ENCODE peak calls at places on chromosome 3, in ten cellular contexts. N is GM23338, M is transverse colon, J is HepG2, Z is SK-N-SH, I is HCT116, Y is suprapubic skin, F is GM12891, T is breast epithelium, L is GM12892. Q is an unnamed sample.

GRCh38 chr3:99286266-99286845 is 352.0 kb upstream of the COL8A1 start:
- DNase-seq in N (no peak), M (no peak), J (no peak), Z (no peak), I (peak), Y (no peak), F (no peak), T (no peak), L (no peak), Q (no peak)

GRCh38 chr3:192827208-192827607 is 90.4 kb downstream of the MB21D2 start:
- DNase-seq in N (no peak), M (no peak), J (no peak), Z (no peak), I (no peak), Y (no peak), F (no peak), T (no peak), L (no peak), Q (no peak)

GRCh38 chr3:77825045-77825827 is 785.3 kb downstream of the ROBO2 start:
- DNase-seq in N (no peak), M (peak), J (no peak), Z (no peak), I (no peak), Y (no peak), F (no peak), T (peak), L (no peak), Q (peak)

GRCh38 chr3:81658322-81658997 is 103.0 kb downstream of the GBE1 start:
- DNase-seq in N (no peak), M (no peak), J (no peak), Z (no peak), I (no peak), Y (no peak), F (no peak), T (no peak), L (no peak), Q (no peak)

GRCh38 chr3:52194541-52195296 is 3.2 kb upstream of the ALAS1 start:
- DNase-seq in N (no peak), M (peak), J (no peak), Z (no peak), I (no peak), Y (no peak), F (no peak), T (no peak), L (no peak), Q (peak)

GRCh38 chr3:186939536-186939935 is 9.2 kb downstream of the ST6GAL1 start:
- DNase-seq in N (no peak), M (no peak), J (no peak), Z (no peak), I (no peak), Y (no peak), F (no peak), T (no peak), L (no peak), Q (no peak)

GRCh38 chr3:12224181-12225147 is 64.4 kb upstream of the PPARG start:
- DNase-seq in N (peak), M (peak), J (peak), Z (no peak), I (no peak), Y (no peak), F (no peak), T (no peak), L (no peak), Q (peak)

GRCh38 chr3:59985643-59986200 is 935.9 kb upstream of the CFAP20DC start:
- DNase-seq in N (no peak), M (no peak), J (no peak), Z (no peak), I (no peak), Y (no peak), F (no peak), T (no peak), L (no peak), Q (no peak)

GRCh38 chr3:12577379-12577778 is 20.5 kb downstream of the MKRN2 start:
- DNase-seq in N (no peak), M (no peak), J (no peak), Z (no peak), I (no peak), Y (no peak), F (no peak), T (no peak), L (no peak), Q (no peak)

GRCh38 chr3:13715961-13716360 is 163.9 kb downstream of the WNT7A start:
- DNase-seq in N (no peak), M (no peak), J (no peak), Z (peak), I (no peak), Y (no peak), F (no peak), T (peak), L (no peak), Q (peak)

GRCh38 chr3:126130081-126130855 is 46.3 kb upstream of the SLC41A3 start:
- DNase-seq in N (no peak), M (peak), J (no peak), Z (peak), I (no peak), Y (peak), F (no peak), T (peak), L (no peak), Q (peak)

GRCh38 chr3:141578197-141578596 is 91.4 kb downstream of the RASA2 start:
- DNase-seq in N (no peak), M (no peak), J (no peak), Z (no peak), I (no peak), Y (no peak), F (no peak), T (no peak), L (no peak), Q (no peak)

GRCh38 chr3:12653772-12654171 is 10.1 kb downstream of the RAF1 start:
- DNase-seq in N (no peak), M (no peak), J (no peak), Z (no peak), I (no peak), Y (no peak), F (no peak), T (no peak), L (no peak), Q (no peak)

GRCh38 chr3:70861234-70861633 is 548.8 kb upstream of the MDFIC2 start:
- DNase-seq in N (no peak), M (no peak), J (no peak), Z (no peak), I (no peak), Y (no peak), F (no peak), T (no peak), L (no peak), Q (no peak)

GRCh38 chr3:183538475-183538874 is 17.0 kb downstream of the KLHL6 start:
- DNase-seq in N (no peak), M (no peak), J (no peak), Z (no peak), I (no peak), Y (no peak), F (no peak), T (no peak), L (no peak), Q (no peak)

GRCh38 chr3:183534249-183534648 is 21.3 kb downstream of the KLHL6 start:
- DNase-seq in N (no peak), M (no peak), J (no peak), Z (no peak), I (no peak), Y (no peak), F (no peak), T (no peak), L (no peak), Q (no peak)

GRCh38 chr3:183537295-183537730 is 18.2 kb downstream of the KLHL6 start:
- DNase-seq in N (no peak), M (no peak), J (no peak), Z (no peak), I (no peak), Y (no peak), F (no peak), T (no peak), L (no peak), Q (no peak)

GRCh38 chr3:183533410-183534132 is 21.9 kb downstream of the KLHL6 start:
- DNase-seq in N (peak), M (peak), J (no peak), Z (no peak), I (no peak), Y (no peak), F (no peak), T (no peak), L (no peak), Q (no peak)

GRCh38 chr3:183536238-183536880 is 19.1 kb downstream of the KLHL6 start:
- DNase-seq in N (no peak), M (peak), J (no peak), Z (no peak), I (no peak), Y (no peak), F (no peak), T (no peak), L (no peak), Q (no peak)
- TF ChIP-seq POLR2AphosphoS5 in N (no peak), M (peak), J (no peak), Z (no peak), I (no peak), Y (no peak), F (peak), T (no peak), L (peak), Q (no peak)

DNA sequence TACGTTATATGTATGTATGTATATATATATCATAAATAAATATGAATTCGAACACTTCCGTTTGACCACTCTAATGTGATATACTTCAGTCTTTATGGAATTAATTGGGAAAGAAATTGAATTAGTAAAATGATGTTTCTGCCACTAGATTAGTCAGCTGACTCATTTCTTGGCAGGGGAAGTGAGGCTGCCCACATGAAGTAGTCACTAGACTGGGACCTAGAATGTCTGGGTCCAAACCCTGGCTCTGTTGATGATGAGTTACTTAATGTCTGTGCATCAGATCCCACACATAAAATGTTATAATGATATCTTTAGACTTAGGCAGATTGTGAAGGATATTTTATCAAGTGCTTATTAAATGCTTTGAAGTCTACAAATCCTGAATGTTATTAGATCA is 27.4 kb upstream of the ARL14 start:
- DNase-seq in N (no peak), M (no peak), J (no peak), Z (no peak), I (no peak), Y (no peak), F (no peak), T (no peak), L (no peak), Q (no peak)
- TF ChIP-seq POLR2AphosphoS5 in N (no peak), M (no peak), J (no peak), Z (no peak), I (no peak), Y (no peak), F (no peak), T (no peak), L (no peak), Q (no peak)

GRCh38 chr3:152444029-152444641 is 175.4 kb downstream of the MBNL1 start:
- DNase-seq in N (peak), M (no peak), J (peak), Z (peak), I (peak), Y (no peak), F (no peak), T (no peak), L (no peak), Q (no peak)
- TF ChIP-seq POLR2AphosphoS5 in N (no peak), M (no peak), J (no peak), Z (no peak), I (no peak), Y (no peak), F (no peak), T (no peak), L (no peak), Q (no peak)

DNA sequence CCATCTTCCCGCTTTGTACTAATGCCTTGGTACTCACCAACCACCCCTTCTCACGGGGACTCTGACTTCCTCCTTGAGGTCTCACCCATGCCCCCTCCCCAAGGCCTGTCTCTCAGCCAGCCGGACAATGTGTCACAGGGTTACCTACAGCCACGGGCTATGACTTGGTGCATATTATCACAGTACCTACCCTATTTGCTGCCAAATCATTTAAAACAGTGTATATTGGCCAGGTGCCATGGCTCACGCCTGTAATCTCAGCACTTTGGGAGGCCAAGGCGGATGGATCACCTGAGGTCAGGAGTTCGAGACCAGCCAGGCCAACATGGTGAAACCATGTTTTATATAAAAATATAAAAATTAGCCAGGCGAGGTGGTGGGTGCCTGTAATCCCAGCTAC is 93.4 kb upstream of the TBL1XR1 start:
- DNase-seq in N (no peak), M (no peak), J (no peak), Z (no peak), I (no peak), Y (no peak), F (no peak), T (no peak), L (no peak), Q (peak)
- TF ChIP-seq POLR2AphosphoS5 in N (no peak), M (no peak), J (no peak), Z (no peak), I (no peak), Y (no peak), F (no peak), T (no peak), L (no peak), Q (no peak)

GRCh38 chr3:184713521-184713920 is 1.7 kb upstream of the MAGEF1 start:
- DNase-seq in N (no peak), M (no peak), J (no peak), Z (no peak), I (no peak), Y (no peak), F (no peak), T (no peak), L (no peak), Q (no peak)
- TF ChIP-seq POLR2AphosphoS5 in N (no peak), M (no peak), J (no peak), Z (no peak), I (no peak), Y (no peak), F (no peak), T (no peak), L (no peak), Q (no peak)

DNA sequence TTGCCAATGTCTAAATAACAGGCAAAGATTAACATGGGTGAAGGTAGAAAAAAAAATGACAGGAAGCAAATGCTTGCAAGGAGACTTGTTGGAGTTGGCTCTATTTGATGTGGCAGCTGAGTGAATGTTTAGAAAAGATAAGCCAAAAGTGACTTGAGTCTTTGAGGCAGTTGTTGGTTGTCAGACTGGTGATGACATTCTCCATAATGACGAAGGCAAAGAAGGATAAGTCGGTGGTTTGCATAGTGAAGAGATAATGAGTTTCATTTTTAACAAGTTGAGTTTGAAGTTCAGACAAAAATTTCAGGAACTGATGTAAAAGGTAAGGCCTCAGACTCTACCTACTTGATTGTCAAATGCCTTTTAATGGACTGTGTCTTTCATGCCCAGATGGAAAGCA is 704.1 kb upstream of the SGO1 start:
- DNase-seq in N (no peak), M (no peak), J (no peak), Z (no peak), I (no peak), Y (no peak), F (no peak), T (no peak), L (no peak), Q (no peak)
- TF ChIP-seq POLR2AphosphoS5 in N (no peak), M (no peak), J (no peak), Z (no peak), I (no peak), Y (no peak), F (no peak), T (no peak), L (no peak), Q (no peak)

GRCh38 chr3:5774337-5774736 is 586.8 kb downstream of the EDEM1 start:
- DNase-seq in N (no peak), M (no peak), J (no peak), Z (no peak), I (no peak), Y (no peak), F (no peak), T (no peak), L (no peak), Q (no peak)
- TF ChIP-seq POLR2AphosphoS5 in N (no peak), M (no peak), J (no peak), Z (no peak), I (no peak), Y (no peak), F (no peak), T (no peak), L (no peak), Q (no peak)

DNA sequence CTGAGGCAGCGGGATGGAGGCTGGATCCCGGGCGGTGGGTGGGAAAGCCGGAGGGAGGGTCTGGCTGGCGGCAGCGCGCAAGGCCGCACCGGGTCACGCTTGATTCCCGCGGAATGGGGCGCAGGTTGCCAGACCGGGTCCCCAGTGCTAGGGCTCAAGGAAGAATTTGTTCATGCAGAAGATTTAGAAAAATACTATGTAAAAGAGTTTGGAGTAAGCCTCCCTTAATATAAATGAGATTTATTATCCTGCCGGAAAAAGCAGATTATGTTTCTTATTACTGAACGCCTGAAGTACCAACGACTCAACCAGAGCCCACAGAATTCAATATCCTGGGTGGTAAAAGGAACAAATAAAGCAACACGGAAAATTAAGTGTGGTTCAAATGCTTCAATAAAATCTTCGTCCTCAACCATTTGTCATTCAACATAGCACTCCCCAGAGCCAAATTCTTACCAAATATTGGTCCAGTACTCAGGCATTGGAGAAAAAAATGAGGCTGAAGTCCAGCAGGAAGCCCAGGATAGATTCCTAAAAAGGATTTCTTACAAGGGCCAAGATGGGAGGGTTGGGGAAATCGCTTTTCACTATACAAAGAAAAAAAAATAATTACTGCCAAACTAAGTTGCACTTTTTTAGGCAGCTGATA is 1.2 kb upstream of the ZBTB20 start:
- DNase-seq in N (no peak), M (no peak), J (no peak), Z (no peak), I (no peak), Y (no peak), F (no peak), T (no peak), L (no peak), Q (no peak)
- TF ChIP-seq POLR2AphosphoS5 in N (no peak), M (no peak), J (no peak), Z (no peak), I (no peak), Y (no peak), F (no peak), T (peak), L (no peak), Q (no peak)

GRCh38 chr3:114152519-114153151 is 26.2 kb downstream of the DRD3 start:
- DNase-seq in N (peak), M (peak), J (peak), Z (peak), I (peak), Y (peak), F (peak), T (peak), L (peak), Q (peak)
- TF ChIP-seq POLR2AphosphoS5 in N (peak), M (no peak), J (no peak), Z (no peak), I (no peak), Y (no peak), F (no peak), T (peak), L (no peak), Q (no peak)